ENCODE peak calls at places on chromosomes 12 and 14, in seven cellular contexts. One of them, this sample, is unnamed.

GRCh38 chr14:61160798-61161197 is 120.3 kb downstream of the TMEM30B start:
- DNase-seq in GM12892: no peak
- DNase-seq in SK-N-SH: no peak
- DNase-seq in K562: no peak
- DNase-seq in HepG2: no peak
- DNase-seq in GM12891: no peak
- DNase-seq in H1: no peak
- DNase-seq in this sample: no peak

GRCh38 chr12:15601210-15601800 is 187.9 kb downstream of the EPS8 start:
- DNase-seq in GM12892: no peak
- DNase-seq in SK-N-SH: no peak
- DNase-seq in K562: no peak
- DNase-seq in HepG2: no peak
- DNase-seq in GM12891: no peak
- DNase-seq in H1: no peak
- DNase-seq in this sample: no peak

GRCh38 chr12:95611676-95612309 is 60.5 kb upstream of the USP44 start:
- DNase-seq in GM12892: no peak
- DNase-seq in SK-N-SH: no peak
- DNase-seq in K562: no peak
- DNase-seq in HepG2: peak
- DNase-seq in GM12891: no peak
- DNase-seq in H1: no peak
- DNase-seq in this sample: no peak

GRCh38 chr14:21169587-21169986 is 13.7 kb upstream of the OR5AU1 start:
- DNase-seq in GM12892: no peak
- DNase-seq in SK-N-SH: no peak
- DNase-seq in K562: no peak
- DNase-seq in HepG2: no peak
- DNase-seq in GM12891: no peak
- DNase-seq in H1: no peak
- DNase-seq in this sample: no peak

GRCh38 chr12:114404451-114405198 is 1.3 kb downstream of the TBX5 start:
- DNase-seq in GM12892: no peak
- DNase-seq in SK-N-SH: no peak
- DNase-seq in K562: no peak
- DNase-seq in HepG2: no peak
- DNase-seq in GM12891: no peak
- DNase-seq in H1: no peak
- DNase-seq in this sample: no peak

GRCh38 chr12:84463756-84464495 is 448.7 kb downstream of the SLC6A15 start:
- DNase-seq in GM12892: no peak
- DNase-seq in SK-N-SH: peak
- DNase-seq in K562: no peak
- DNase-seq in HepG2: no peak
- DNase-seq in GM12891: no peak
- DNase-seq in H1: no peak
- DNase-seq in this sample: no peak

GRCh38 chr14:62084020-62084419 is 321.8 kb downstream of the SNAPC1 start:
- DNase-seq in GM12892: no peak
- DNase-seq in SK-N-SH: no peak
- DNase-seq in K562: no peak
- DNase-seq in HepG2: no peak
- DNase-seq in GM12891: no peak
- DNase-seq in H1: no peak
- DNase-seq in this sample: no peak

GRCh38 chr12:116885496-116885895 is 4.3 kb upstream of the HRK start:
- DNase-seq in GM12892: no peak
- DNase-seq in SK-N-SH: no peak
- DNase-seq in K562: no peak
- DNase-seq in HepG2: no peak
- DNase-seq in GM12891: no peak
- DNase-seq in H1: no peak
- DNase-seq in this sample: no peak

GRCh38 chr14:37401093-37401492 is 194.0 kb downstream of the FOXA1 start:
- DNase-seq in GM12892: no peak
- DNase-seq in SK-N-SH: no peak
- DNase-seq in K562: no peak
- DNase-seq in HepG2: no peak
- DNase-seq in GM12891: no peak
- DNase-seq in H1: no peak
- DNase-seq in this sample: no peak

DNA sequence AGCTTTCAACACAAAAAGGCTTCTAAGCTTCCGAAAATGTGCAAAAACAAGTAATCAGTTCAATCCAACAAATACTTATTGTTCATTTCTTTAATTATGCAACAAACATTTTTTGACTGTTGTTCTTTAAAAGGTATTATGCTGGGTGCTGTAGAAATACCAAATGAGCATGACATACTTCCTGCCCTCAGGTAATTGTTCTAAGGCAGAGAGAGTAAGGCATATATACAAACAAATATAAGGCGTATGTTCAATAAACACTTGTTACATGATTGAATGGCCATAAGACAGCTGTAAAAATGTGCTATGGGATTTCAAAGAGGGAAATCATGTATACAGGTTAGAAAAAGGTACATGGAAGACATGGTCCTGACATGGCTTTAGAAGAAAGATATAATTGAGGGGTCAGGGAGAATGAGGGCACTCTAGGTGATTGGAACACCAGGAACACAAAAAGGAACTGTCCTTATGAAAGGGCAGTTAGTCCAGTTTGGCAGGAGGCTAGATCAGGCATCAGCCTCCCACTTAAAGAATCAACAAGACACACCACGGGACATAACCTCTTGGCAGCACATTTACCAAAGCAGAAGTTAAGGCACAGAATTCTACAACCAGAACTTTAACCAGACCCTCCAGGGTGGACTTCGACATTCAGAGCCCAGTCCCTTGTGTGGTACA is 135.8 kb upstream of the SCAF11 start:
- DNase-seq in GM12892: no peak
- DNase-seq in SK-N-SH: no peak
- DNase-seq in K562: no peak
- DNase-seq in HepG2: no peak
- DNase-seq in GM12891: no peak
- DNase-seq in H1: no peak
- DNase-seq in this sample: no peak
- TF ChIP-seq TAF1 in GM12892: no peak
- TF ChIP-seq TAF1 in SK-N-SH: no peak
- TF ChIP-seq TAF1 in K562: no peak
- TF ChIP-seq TAF1 in HepG2: no peak
- TF ChIP-seq TAF1 in GM12891: no peak
- TF ChIP-seq TAF1 in H1: no peak
- TF ChIP-seq TAF1 in this sample: no peak

GRCh38 chr14:68377459-68377858 is 415.4 kb downstream of the ZFP36L1 start:
- DNase-seq in GM12892: no peak
- DNase-seq in SK-N-SH: no peak
- DNase-seq in K562: peak
- DNase-seq in HepG2: peak
- DNase-seq in GM12891: no peak
- DNase-seq in H1: no peak
- DNase-seq in this sample: no peak

GRCh38 chr14:68380304-68380840 is 412.5 kb downstream of the ZFP36L1 start:
- DNase-seq in GM12892: no peak
- DNase-seq in SK-N-SH: no peak
- DNase-seq in K562: no peak
- DNase-seq in HepG2: no peak
- DNase-seq in GM12891: no peak
- DNase-seq in H1: no peak
- DNase-seq in this sample: peak

GRCh38 chr14:68377056-68377455 is 415.8 kb downstream of the ZFP36L1 start:
- DNase-seq in GM12892: no peak
- DNase-seq in SK-N-SH: no peak
- DNase-seq in K562: no peak
- DNase-seq in HepG2: no peak
- DNase-seq in GM12891: no peak
- DNase-seq in H1: no peak
- DNase-seq in this sample: no peak

GRCh38 chr14:68376067-68376810 is 416.6 kb downstream of the ZFP36L1 start:
- DNase-seq in GM12892: no peak
- DNase-seq in SK-N-SH: no peak
- DNase-seq in K562: no peak
- DNase-seq in HepG2: no peak
- DNase-seq in GM12891: no peak
- DNase-seq in H1: no peak
- DNase-seq in this sample: no peak

DNA sequence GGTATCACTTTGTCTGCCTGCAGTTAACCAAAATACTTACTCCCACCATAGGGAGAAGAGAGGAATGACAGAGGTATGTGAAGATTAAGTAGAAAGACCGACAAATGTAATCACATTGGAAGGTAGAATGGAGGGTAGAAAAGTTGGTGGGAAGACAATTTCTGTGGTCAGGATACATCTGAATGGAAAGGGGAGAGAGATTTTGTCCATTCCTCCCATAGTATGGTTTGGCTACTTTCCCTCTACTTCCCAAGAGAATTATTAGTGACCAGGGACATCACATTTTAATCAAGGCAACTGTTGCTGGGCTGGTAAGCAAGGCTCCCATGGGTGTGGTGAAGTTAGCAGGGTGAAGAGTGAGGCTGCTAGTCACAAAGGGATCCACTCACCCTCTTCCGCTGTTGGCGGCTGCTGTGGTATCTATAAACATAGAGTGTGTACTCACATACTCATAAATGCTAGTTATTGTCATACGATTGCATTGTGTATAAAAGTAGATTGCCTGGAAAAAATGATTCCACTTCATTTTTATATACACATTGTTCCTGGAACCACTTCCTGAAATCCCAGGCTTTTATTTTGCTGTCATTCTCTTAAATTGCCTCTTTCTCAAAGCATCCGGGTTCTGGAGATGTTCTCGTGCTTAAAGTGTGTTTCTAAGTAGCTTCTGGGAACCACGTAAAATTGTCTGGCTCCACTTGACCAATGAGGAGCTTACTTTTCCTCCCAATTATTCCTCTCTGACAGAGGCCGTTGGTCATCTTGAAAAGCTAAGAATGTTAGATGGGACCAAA is 413.2 kb downstream of the ZFP36L1 start:
- DNase-seq in GM12892: no peak
- DNase-seq in SK-N-SH: no peak
- DNase-seq in K562: no peak
- DNase-seq in HepG2: no peak
- DNase-seq in GM12891: no peak
- DNase-seq in H1: no peak
- DNase-seq in this sample: no peak
- TF ChIP-seq TAF1 in GM12892: no peak
- TF ChIP-seq TAF1 in SK-N-SH: no peak
- TF ChIP-seq TAF1 in K562: no peak
- TF ChIP-seq TAF1 in HepG2: no peak
- TF ChIP-seq TAF1 in GM12891: no peak
- TF ChIP-seq TAF1 in H1: no peak
- TF ChIP-seq TAF1 in this sample: no peak

GRCh38 chr12:2110841-2111566 is 58.2 kb downstream of the CACNA1C start:
- DNase-seq in GM12892: no peak
- DNase-seq in SK-N-SH: no peak
- DNase-seq in K562: no peak
- DNase-seq in HepG2: no peak
- DNase-seq in GM12891: no peak
- DNase-seq in H1: no peak
- DNase-seq in this sample: no peak
- TF ChIP-seq TAF1 in GM12892: no peak
- TF ChIP-seq TAF1 in SK-N-SH: no peak
- TF ChIP-seq TAF1 in K562: no peak
- TF ChIP-seq TAF1 in HepG2: no peak
- TF ChIP-seq TAF1 in GM12891: no peak
- TF ChIP-seq TAF1 in H1: no peak
- TF ChIP-seq TAF1 in this sample: no peak

GRCh38 chr12:5003025-5003666 is 40.5 kb upstream of the KCNA5 start:
- DNase-seq in GM12892: peak
- DNase-seq in SK-N-SH: peak
- DNase-seq in K562: peak
- DNase-seq in HepG2: peak
- DNase-seq in GM12891: peak
- DNase-seq in H1: peak
- DNase-seq in this sample: no peak
- TF ChIP-seq TAF1 in GM12892: no peak
- TF ChIP-seq TAF1 in SK-N-SH: no peak
- TF ChIP-seq TAF1 in K562: no peak
- TF ChIP-seq TAF1 in HepG2: no peak
- TF ChIP-seq TAF1 in GM12891: no peak
- TF ChIP-seq TAF1 in H1: no peak
- TF ChIP-seq TAF1 in this sample: no peak

GRCh38 chr12:53324779-53325538 is 3.5 kb upstream of the AAAS start:
- DNase-seq in GM12892: peak
- DNase-seq in SK-N-SH: peak
- DNase-seq in K562: peak
- DNase-seq in HepG2: peak
- DNase-seq in GM12891: peak
- DNase-seq in H1: peak
- DNase-seq in this sample: peak

GRCh38 chr12:53328043-53328435 is 6.6 kb upstream of the AAAS start:
- DNase-seq in GM12892: no peak
- DNase-seq in SK-N-SH: no peak
- DNase-seq in K562: peak
- DNase-seq in HepG2: peak
- DNase-seq in GM12891: no peak
- DNase-seq in H1: peak
- DNase-seq in this sample: no peak

GRCh38 chr12:53326460-53327185 is 5.2 kb upstream of the AAAS start:
- DNase-seq in GM12892: no peak
- DNase-seq in SK-N-SH: no peak
- DNase-seq in K562: no peak
- DNase-seq in HepG2: no peak
- DNase-seq in GM12891: no peak
- DNase-seq in H1: no peak
- DNase-seq in this sample: no peak

GRCh38 chr12:53325539-53326061 is 4.2 kb upstream of the AAAS start:
- DNase-seq in GM12892: no peak
- DNase-seq in SK-N-SH: peak
- DNase-seq in K562: no peak
- DNase-seq in HepG2: peak
- DNase-seq in GM12891: peak
- DNase-seq in H1: peak
- DNase-seq in this sample: no peak

DNA sequence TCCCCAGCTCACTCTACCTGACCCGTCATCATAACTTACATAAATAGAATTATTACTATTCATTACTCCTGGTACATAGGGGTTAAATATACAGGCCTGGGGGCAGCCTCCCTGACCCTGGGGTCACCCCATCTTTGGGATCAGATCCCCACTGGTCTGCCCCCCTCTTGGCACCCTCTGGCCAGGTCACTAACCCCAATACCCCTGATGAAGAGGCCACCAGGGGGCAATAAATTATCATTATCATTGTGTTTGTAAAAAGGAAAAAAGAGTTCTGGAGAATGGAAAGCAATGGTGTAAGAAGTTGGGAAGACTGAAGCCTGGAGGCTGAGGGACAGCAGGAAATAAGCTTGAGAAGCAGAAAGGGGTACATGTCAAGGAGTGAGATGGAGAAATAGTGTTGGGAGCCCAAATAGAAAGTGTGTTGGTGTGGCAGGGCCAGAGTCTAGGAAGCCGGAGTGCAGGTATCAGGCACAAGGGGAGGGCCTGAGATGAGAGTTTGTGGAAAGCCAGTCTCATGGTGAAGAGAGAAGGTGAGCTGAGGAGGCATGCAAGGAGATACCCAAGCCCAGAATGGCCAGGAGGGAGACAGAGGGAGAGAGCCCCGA is 6.1 kb upstream of the AAAS start:
- DNase-seq in GM12892: no peak
- DNase-seq in SK-N-SH: peak
- DNase-seq in K562: no peak
- DNase-seq in HepG2: no peak
- DNase-seq in GM12891: no peak
- DNase-seq in H1: no peak
- DNase-seq in this sample: no peak
- TF ChIP-seq TAF1 in GM12892: no peak
- TF ChIP-seq TAF1 in SK-N-SH: no peak
- TF ChIP-seq TAF1 in K562: no peak
- TF ChIP-seq TAF1 in HepG2: no peak
- TF ChIP-seq TAF1 in GM12891: no peak
- TF ChIP-seq TAF1 in H1: no peak
- TF ChIP-seq TAF1 in this sample: no peak

This sample was measured in GM12878.